ENCODE peak calls at places on chromosome 21, in eight cellular contexts. L, B, U, S, V, W, J and R are unnamed samples.

GRCh38 chr21:40839551-40839950 is 7.4 kb downstream of the DSCAM start:
- DNase-seq in U (no peak), L (no peak), S (no peak), V (no peak), W (no peak), B (no peak), J (no peak), R (no peak)

GRCh38 chr21:41016472-41016871 is 151.5 kb upstream of the BACE2 start:
- DNase-seq in B (no peak), S (no peak), V (no peak), L (no peak), U (peak), W (no peak), J (no peak), R (no peak)

GRCh38 chr21:41777934-41778815 is 11.3 kb upstream of the RIPK4 start:
- DNase-seq in U (peak), L (no peak), S (no peak), J (no peak), V (peak), B (peak), W (peak), R (peak)

GRCh38 chr21:45331521-45332257 is 44.0 kb upstream of the POFUT2 start:
- DNase-seq in B (no peak), W (no peak), V (no peak), L (no peak), U (peak), S (no peak), J (no peak), R (peak)

GRCh38 chr21:29989634-29990234 is 49.9 kb upstream of the GRIK1 start:
- DNase-seq in L (no peak), J (no peak), U (no peak), V (no peak), W (no peak), B (no peak), S (no peak), R (no peak)

GRCh38 chr21:23160914-23161313 is 2162.7 kb downstream of the NCAM2 start:
- DNase-seq in B (no peak), S (no peak), J (no peak), U (no peak), V (no peak), L (no peak), W (no peak), R (no peak)

GRCh38 chr21:41478319-41479177 is 29.4 kb downstream of the TMPRSS2 start:
- DNase-seq in V (no peak), U (no peak), W (peak), B (no peak), J (no peak), S (no peak), L (no peak), R (no peak)

GRCh38 chr21:29221259-29221744 is 77.4 kb upstream of the BACH1 start:
- DNase-seq in V (peak), W (no peak), U (no peak), J (no peak), S (no peak), L (no peak), B (no peak), R (no peak)

GRCh38 chr21:28601708-28602107 is 391.0 kb downstream of the LTN1 start:
- DNase-seq in U (no peak), S (no peak), W (no peak), J (no peak), V (peak), B (no peak), L (no peak), R (no peak)

GRCh38 chr21:33046455-33046854 is 20.7 kb downstream of the OLIG2 start:
- DNase-seq in U (no peak), B (no peak), L (no peak), J (no peak), W (no peak), S (no peak), V (no peak), R (peak)

GRCh38 chr21:34932233-34932632 is 116.9 kb downstream of the RUNX1 start:
- DNase-seq in S (no peak), L (no peak), U (no peak), B (no peak), W (no peak), J (no peak), V (no peak), R (no peak)

GRCh38 chr21:45293726-45294401 is 6.2 kb upstream of the POFUT2 start:
- DNase-seq in V (no peak), U (no peak), L (peak), J (no peak), W (no peak), B (peak), S (no peak), R (no peak)

GRCh38 chr21:42666023-42666747 is 12.8 kb downstream of the PDE9A start:
- DNase-seq in L (no peak), U (no peak), W (peak), B (no peak), V (no peak), J (peak), S (peak), R (no peak)

GRCh38 chr21:45329261-45330074 is 41.8 kb upstream of the POFUT2 start:
- DNase-seq in J (no peak), V (no peak), U (no peak), W (no peak), B (no peak), S (peak), L (no peak), R (no peak)

GRCh38 chr21:14457762-14458161 is 74.8 kb upstream of the HSPA13 start:
- DNase-seq in U (no peak), S (no peak), B (no peak), J (no peak), L (no peak), V (no peak), W (no peak), R (no peak)

GRCh38 chr21:29175408-29176147 is 45.1 kb downstream of the MAP3K7CL start:
- DNase-seq in B (no peak), L (no peak), V (peak), U (no peak), J (no peak), W (no peak), S (no peak), R (no peak)

GRCh38 chr21:16307256-16307655 is 577.5 kb downstream of the USP25 start:
- DNase-seq in U (no peak), V (no peak), B (no peak), L (no peak), W (no peak), S (no peak), J (no peak), R (no peak)

GRCh38 chr21:33699277-33699676 is 57.0 kb downstream of the ITSN1 start:
- DNase-seq in U (no peak), W (no peak), B (no peak), L (no peak), J (no peak), V (no peak), S (no peak), R (no peak)

GRCh38 chr21:31866077-31866511 is 6.7 kb upstream of the HUNK start:
- DNase-seq in B (peak), V (peak), W (peak), J (peak), U (peak), S (peak), L (peak), R (peak)

GRCh38 chr21:45827881-45828579 is 153.5 kb upstream of the COL6A1 start:
- DNase-seq in V (no peak), J (no peak), L (no peak), U (no peak), S (no peak), W (no peak), B (no peak), R (no peak)

GRCh38 chr21:46392921-46393320 is 65.8 kb upstream of the DIP2A start:
- DNase-seq in S (no peak), J (no peak), U (no peak), V (peak), B (no peak), L (no peak), W (no peak), R (no peak)

GRCh38 chr21:42317341-42317741 is 2.1 kb upstream of the TFF3 start:
- DNase-seq in B (no peak), W (no peak), L (no peak), S (no peak), V (no peak), U (no peak), J (no peak), R (no peak)

GRCh38 chr21:23887709-23888303 is 1719.5 kb downstream of the MRPL39 start:
- DNase-seq in J (no peak), L (peak), V (no peak), S (no peak), B (no peak), W (no peak), U (no peak), R (no peak)

GRCh38 chr21:45617021-45617930 is 26.2 kb upstream of the PCBP3 start:
- DNase-seq in B (no peak), J (no peak), S (no peak), U (peak), V (no peak), L (no peak), W (no peak), R (peak)

GRCh38 chr21:34204021-34204420 is 130.6 kb downstream of the MRPS6 start:
- DNase-seq in U (no peak), L (no peak), B (no peak), J (no peak), W (no peak), V (no peak), S (no peak), R (no peak)

GRCh38 chr21:35050348-35051286 is 1.5 kb upstream of the RUNX1 start:
- DNase-seq in V (no peak), U (no peak), L (no peak), J (peak), B (no peak), S (no peak), W (no peak), R (no peak)

GRCh38 chr21:36890086-36890485 is 76.4 kb downstream of the HLCS start:
- DNase-seq in U (no peak), V (no peak), B (no peak), W (no peak), J (no peak), L (no peak), S (no peak), R (no peak)
- TF ChIP-seq CTCF in U (no peak), V (no peak), B (no peak), W (no peak), J (no peak), L (no peak), S (no peak), R (no peak)

GRCh38 chr21:36429672-36430546 is 44.7 kb downstream of the CHAF1B start:
- DNase-seq in S (peak), B (peak), U (peak), V (peak), J (peak), L (peak), W (peak), R (peak)
- TF ChIP-seq CTCF in S (no peak), B (peak), U (peak), V (no peak), J (peak), L (no peak), W (no peak), R (no peak)

GRCh38 chr21:20874202-20874601 is 124.0 kb upstream of the NCAM2 start:
- DNase-seq in V (no peak), W (no peak), B (no peak), L (no peak), U (no peak), S (no peak), J (no peak), R (no peak)

GRCh38 chr21:20877976-20878375 is 120.2 kb upstream of the NCAM2 start:
- DNase-seq in J (no peak), S (no peak), V (no peak), L (no peak), W (no peak), B (no peak), U (no peak), R (no peak)

DNA sequence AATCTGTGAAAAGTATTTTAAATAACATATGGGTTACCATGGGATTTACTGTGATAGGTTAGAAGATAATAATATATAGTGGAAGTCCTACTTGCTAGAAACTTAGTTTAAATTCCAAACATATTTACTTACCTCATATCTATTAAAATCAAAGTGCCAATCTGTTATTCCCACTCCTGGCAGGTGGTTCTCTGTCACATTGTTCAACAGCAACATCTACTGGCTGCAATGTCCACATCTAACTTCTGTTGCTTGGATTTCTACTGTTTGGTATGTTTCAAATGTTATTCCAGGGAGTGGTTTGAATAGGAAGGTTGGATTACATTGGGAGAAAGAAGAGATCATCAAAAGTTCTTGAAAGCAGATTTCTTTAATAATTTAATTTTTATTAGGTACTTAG is 122.5 kb upstream of the NCAM2 start:
- DNase-seq in U (peak), J (no peak), S (no peak), V (no peak), B (no peak), L (no peak), W (no peak), R (no peak)
- TF ChIP-seq CTCF in U (peak), J (no peak), S (no peak), V (no peak), B (peak), L (no peak), W (no peak), R (no peak)

GRCh38 chr21:26845750-26846035 is 484 bp upstream of the ADAMTS1 start:
- DNase-seq in L (no peak), V (no peak), W (no peak), B (no peak), U (no peak), S (no peak), J (no peak), R (no peak)

GRCh38 chr21:26845066-26845749 is at the start of gene ADAMTS1:
- DNase-seq in B (peak), U (peak), W (peak), S (no peak), J (no peak), L (no peak), V (peak), R (no peak)

GRCh38 chr21:26847951-26848350 is 2.7 kb upstream of the ADAMTS1 start:
- DNase-seq in U (no peak), J (no peak), S (no peak), W (no peak), V (no peak), L (no peak), B (no peak), R (no peak)

GRCh38 chr21:26844258-26845065 is 747 bp downstream of the ADAMTS1 start:
- DNase-seq in W (peak), U (peak), S (no peak), J (no peak), L (no peak), V (peak), B (peak), R (no peak)

DNA sequence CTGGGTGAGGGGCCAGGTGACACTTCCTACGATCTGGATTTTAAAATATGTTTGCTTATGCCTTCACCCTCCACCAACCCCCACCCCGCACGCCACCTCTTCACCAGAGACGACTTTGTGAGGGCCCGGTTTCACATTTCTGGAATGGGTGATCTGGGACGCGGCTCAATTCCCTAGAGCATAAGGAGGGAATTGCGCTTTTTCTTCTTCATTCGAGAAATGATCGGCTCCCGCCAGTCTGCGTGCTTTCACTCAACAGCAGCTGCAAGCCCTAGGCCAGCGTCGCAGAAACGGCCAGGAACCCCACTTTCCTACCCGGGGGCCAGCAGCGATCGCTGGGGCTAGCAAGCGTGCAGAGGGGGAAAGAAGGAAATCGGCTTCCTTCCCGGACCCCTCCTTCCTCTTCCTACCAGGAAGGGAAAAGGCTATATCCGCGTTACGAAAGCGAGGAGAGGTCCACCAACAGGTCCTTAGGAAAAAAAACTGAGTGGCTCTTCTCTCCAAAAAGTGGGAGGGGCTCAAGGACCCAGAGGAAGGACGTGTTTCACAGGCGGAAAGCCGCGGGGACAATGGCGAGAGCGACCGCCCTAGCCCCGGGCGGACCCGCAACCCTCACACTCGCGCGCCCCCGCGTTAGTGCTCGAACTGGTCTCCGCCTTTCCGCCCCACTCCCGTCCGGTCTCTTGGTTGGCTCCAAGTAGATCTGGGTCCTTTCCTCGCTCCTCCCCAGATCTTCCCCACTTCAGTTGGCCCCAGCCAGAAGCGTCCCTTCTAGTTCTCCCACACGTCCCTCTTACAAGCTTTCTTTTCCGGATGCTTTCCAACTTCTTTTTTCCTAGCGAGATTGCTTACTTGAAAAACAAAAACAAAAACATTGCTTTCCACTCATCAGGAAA is 1.1 kb upstream of the ADAMTS1 start:
- DNase-seq in V (peak), U (peak), S (no peak), B (peak), J (no peak), L (no peak), W (peak), R (no peak)
- TF ChIP-seq CTCF in V (peak), U (peak), S (no peak), B (no peak), J (no peak), L (no peak), W (no peak), R (no peak)

GRCh38 chr21:26736449-26736848 is 108.8 kb downstream of the ADAMTS1 start:
- DNase-seq in S (no peak), W (no peak), V (no peak), U (no peak), B (no peak), J (no peak), L (no peak), R (no peak)

GRCh38 chr21:26732442-26733221 is 112.6 kb downstream of the ADAMTS1 start:
- DNase-seq in B (peak), W (peak), S (no peak), J (no peak), U (peak), V (peak), L (no peak), R (no peak)
- TF ChIP-seq CTCF in B (peak), W (peak), S (no peak), J (peak), U (peak), V (peak), L (no peak), R (peak)